ENCODE peak calls at places on chromosomes 12 and 14, in six cellular contexts. R is OCI-LY7, W is GM23248, B is neural progenitor cell, L is SK-N-SH, X is PC-3. Q is an unnamed sample.

GRCh38 chr14:89861630-89862029 is 92.9 kb downstream of the EFCAB11 start:
- DNase-seq in L (no peak), B (no peak), R (no peak), W (no peak), X (no peak), Q (no peak)

GRCh38 chr12:3803865-3804472 is 51.1 kb upstream of the CRACR2A start:
- DNase-seq in B (peak; percentile 82), X (peak; percentile 69), L (peak; percentile 52), W (peak; percentile 76), R (peak; percentile 74), Q (peak; percentile 89)

GRCh38 chr14:71169028-71169427 is 261.8 kb downstream of the PCNX1 start:
- DNase-seq in W (peak; percentile 9), B (no peak), R (no peak), X (no peak), L (no peak), Q (no peak)

GRCh38 chr12:95790025-95790911 is at the start of gene NTN4:
- DNase-seq in R (no peak), L (peak; percentile 80), W (peak; percentile 79), X (peak; percentile 60), B (peak; percentile 68), Q (peak; percentile 74)

GRCh38 chr12:6057693-6058092 is 66.8 kb downstream of the VWF start:
- DNase-seq in X (no peak), R (no peak), B (peak; percentile 84), W (no peak), L (no peak), Q (peak; percentile 87)

GRCh38 chr14:24372701-24373416 is 4.9 kb downstream of the NFATC4 start:
- DNase-seq in B (no peak), L (peak; percentile 44), R (no peak), W (no peak), X (no peak), Q (no peak)

GRCh38 chr12:3438401-3438800 is 52.6 kb upstream of the PRMT8 start:
- DNase-seq in L (no peak), R (no peak), W (no peak), X (no peak), B (no peak), Q (no peak)

GRCh38 chr12:114876968-114877680 is 193.1 kb upstream of the TBX3 start:
- DNase-seq in L (no peak), X (no peak), B (no peak), W (peak; percentile 9), R (no peak), Q (no peak)

GRCh38 chr14:23556700-23557440 is 799 bp downstream of the THTPA start:
- DNase-seq in X (peak; percentile 28), W (peak; percentile 30), R (peak; percentile 44), L (no peak), B (no peak), Q (no peak)

GRCh38 chr14:23431486-23431885 is 4.0 kb downstream of the MYH7 start:
- DNase-seq in R (no peak), W (no peak), X (no peak), L (no peak), B (no peak), Q (no peak)

GRCh38 chr14:25400607-25401206 is 350.8 kb upstream of the STXBP6 start:
- DNase-seq in R (peak; percentile 54), B (peak; percentile 67), W (peak; percentile 63), X (peak; percentile 64), L (peak; percentile 9), Q (peak; percentile 83)

GRCh38 chr12:52924764-52925716 is 20.2 kb upstream of the KRT8 start:
- DNase-seq in B (no peak), R (no peak), W (peak; percentile 86), X (peak; percentile 89), L (no peak), Q (no peak)

GRCh38 chr12:30323008-30323407 is 372.7 kb downstream of the IPO8 start:
- DNase-seq in R (no peak), L (no peak), X (no peak), W (no peak), B (no peak), Q (no peak)

GRCh38 chr12:50111417-50111692 is 681 bp upstream of the COX14 start:
- DNase-seq in X (no peak), B (no peak), R (no peak), L (no peak), W (no peak), Q (no peak)

GRCh38 chr12:50111693-50112455 is at the start of gene COX14:
- DNase-seq in X (peak; percentile 100), L (peak; percentile 96), W (peak; percentile 100), B (peak; percentile 100), R (peak; percentile 100), Q (peak; percentile 100)

GRCh38 chr12:50110127-50110761 is 1.8 kb upstream of the COX14 start:
- DNase-seq in X (no peak), W (no peak), R (peak; percentile 64), B (no peak), L (no peak), Q (no peak)

GRCh38 chr12:50112456-50113218 is 601 bp downstream of the COX14 start:
- DNase-seq in R (peak; percentile 36), X (peak; percentile 32), L (peak; percentile 49), B (peak; percentile 86), W (no peak), Q (no peak)

DNA sequence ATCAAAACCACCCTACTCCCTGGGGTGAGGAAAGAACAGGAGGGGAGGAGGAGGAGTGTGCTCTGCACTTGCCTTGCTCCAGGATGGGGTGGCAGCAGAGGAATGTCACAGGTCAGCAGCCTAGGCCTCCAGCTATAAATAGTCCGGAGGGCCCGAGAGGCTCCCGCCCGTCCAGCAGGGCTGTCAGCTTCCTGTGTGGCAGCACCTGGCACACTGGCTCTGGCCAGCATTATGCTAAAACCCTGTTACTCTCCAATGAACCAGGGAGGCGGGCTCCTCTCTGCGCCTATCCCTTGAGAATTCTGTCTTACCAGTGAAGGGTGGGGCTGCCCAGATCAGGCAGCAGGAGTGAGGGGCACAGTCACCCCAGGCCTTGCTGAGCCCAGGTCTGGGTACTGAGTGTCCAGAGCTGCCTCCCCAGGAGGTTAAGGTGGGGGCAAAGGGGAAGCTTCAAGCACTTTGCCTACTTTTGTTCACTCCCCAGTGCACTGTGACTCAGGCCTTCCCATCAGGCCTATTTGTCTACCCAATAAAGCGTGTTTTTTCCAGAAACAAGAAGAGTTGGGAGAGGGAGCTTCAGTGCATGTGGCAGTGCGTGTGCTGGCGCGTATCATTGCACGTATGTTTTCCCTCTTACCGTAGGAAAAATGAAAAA is 1.1 kb upstream of the COX14 start:
- DNase-seq in W (peak; percentile 60), R (peak; percentile 84), L (no peak), B (peak; percentile 60), X (peak; percentile 22), Q (peak; percentile 70)
- TF ChIP-seq EZH2phosphoT487 in W (no peak), R (no peak), L (no peak), B (no peak), X (no peak), Q (no peak)

DNA sequence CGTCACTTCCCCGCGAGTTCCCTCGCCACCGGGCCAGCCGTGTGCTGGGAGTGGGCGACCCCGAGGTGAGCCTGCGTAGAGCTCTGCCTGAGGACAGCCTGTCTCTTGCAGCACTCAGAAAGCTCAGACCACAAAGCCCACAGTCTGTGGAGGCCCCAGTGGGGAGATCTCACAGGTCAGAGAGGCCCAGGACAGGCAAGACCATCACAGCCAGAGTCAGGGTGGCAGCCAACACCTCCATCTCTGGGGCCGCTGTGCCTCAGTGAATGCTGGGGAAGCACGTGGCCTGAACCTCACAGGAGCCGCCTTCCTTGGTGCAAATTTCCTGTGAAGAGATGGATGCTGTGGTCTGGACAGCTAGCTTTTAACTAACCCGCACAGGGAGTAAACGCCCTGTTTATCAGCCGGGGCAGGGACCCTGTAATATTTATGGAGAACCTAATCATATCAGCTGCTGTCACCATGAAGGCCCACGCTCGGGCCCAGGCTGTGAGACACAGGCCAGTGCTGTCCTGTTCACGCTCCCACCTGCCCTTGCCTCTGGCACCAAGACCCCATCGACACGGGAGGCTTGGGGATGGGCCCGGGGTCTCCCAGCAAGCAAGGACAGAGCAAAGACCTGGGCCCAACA is 56.9 kb downstream of the CDC42BPB start:
- DNase-seq in L (no peak), X (no peak), R (no peak), B (no peak), W (no peak), Q (no peak)
- H2AFZ ChIP-seq in L (no peak overlapping the region), X (no peak overlapping the region), R (no peak overlapping the region), B (no peak overlapping the region), W (no peak overlapping the region), Q (no peak overlapping the region)

DNA sequence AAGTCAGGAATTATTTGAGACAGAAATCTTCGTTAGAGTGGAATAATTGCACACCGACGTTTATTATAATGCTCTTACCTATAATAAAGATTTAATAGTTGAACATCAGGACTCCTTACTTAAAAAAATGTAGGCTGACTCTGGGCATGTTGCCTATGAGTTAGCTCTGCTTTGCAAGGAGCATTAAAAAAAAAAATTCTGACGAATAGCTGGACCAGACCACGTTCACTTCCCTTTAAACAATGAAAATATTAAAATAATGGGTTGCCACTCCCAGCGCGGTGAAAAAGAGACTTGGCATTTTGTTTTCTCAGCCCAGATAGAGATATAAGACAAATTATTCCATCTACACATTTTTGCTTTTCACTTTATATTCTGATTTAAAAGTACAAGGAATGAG is 549 bp upstream of the FANCM start:
- DNase-seq in R (peak; percentile 33), B (peak; percentile 10), X (peak; percentile 7), L (no peak), W (peak; percentile 72), Q (no peak)
- TF ChIP-seq EZH2phosphoT487 in R (no peak), B (no peak), X (no peak), L (no peak), W (no peak), Q (no peak)

GRCh38 chr12:22287776-22288621 is 46.5 kb downstream of the ST8SIA1 start:
- DNase-seq in R (no peak), X (no peak), L (no peak), B (peak; percentile 41), W (peak; percentile 86), Q (peak; percentile 47)
- H2AFZ ChIP-seq in R (no peak overlapping the region), X (no peak overlapping the region), L (no peak overlapping the region), B (peak overlapping the region; percentile 13), W (peak overlapping the region; percentile 20), Q (peak overlapping the region; percentile 73)

GRCh38 chr14:93035585-93035916 is 80.2 kb downstream of the ITPK1 start:
- DNase-seq in B (no peak), X (no peak), W (no peak), R (no peak), L (no peak), Q (no peak)

GRCh38 chr14:93035917-93036651 is 79.6 kb downstream of the ITPK1 start:
- DNase-seq in R (no peak), W (peak; percentile 48), X (peak; percentile 39), B (peak; percentile 40), L (no peak), Q (no peak)

GRCh38 chr14:93034671-93034994 is 81.1 kb downstream of the ITPK1 start:
- DNase-seq in X (no peak), W (no peak), L (no peak), B (no peak), R (no peak), Q (no peak)

GRCh38 chr14:93037354-93037753 is 78.4 kb downstream of the ITPK1 start:
- DNase-seq in W (no peak), X (no peak), L (no peak), R (peak; percentile 23), B (no peak), Q (peak; percentile 51)

DNA sequence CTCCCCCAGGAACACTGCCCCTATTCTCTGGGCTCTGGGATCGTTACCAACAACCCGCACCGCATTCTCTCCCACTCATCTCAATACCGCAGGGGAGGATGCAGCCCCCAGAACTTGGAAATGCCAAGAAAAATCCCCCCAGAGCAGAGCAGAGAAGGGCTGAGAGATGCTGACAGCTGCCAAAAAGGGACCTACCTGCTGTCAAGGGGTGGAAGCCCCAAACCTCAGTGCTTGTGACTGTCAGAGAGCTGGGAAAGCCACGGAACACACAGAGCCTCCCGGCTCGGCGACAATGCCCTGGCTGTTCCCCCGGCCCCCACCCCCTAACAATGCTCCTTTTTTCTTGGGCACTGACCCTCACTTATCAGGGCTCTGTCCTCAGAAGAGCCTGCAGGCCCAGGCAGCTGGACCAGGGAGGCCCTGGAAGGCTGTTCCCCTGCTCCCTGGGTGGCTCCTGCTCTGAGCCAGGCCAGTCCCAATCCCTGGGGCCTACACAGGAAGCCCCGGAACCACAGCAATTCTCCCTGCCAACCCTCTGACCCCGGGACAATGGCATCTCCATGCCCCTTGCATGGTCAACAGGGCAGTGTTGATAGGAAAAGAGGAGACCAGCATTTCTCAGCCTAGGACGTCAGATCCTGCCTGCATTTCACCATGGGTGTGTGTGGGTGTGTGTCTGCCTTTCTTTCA is 78.9 kb downstream of the ITPK1 start:
- DNase-seq in B (peak; percentile 80), W (no peak), X (no peak), L (no peak), R (no peak), Q (no peak)
- TF ChIP-seq EZH2phosphoT487 in B (no peak), W (no peak), X (no peak), L (no peak), R (no peak), Q (no peak)

Q was measured in GM23338.